ENCODE peak calls at places on chromosomes 7 and 10, in six cellular contexts. Y, N, X, W, D and U are unnamed samples.

GRCh38 chr10:91360434-91360833 is 49.7 kb upstream of the HECTD2 start:
- DNase-seq in D (no peak), Y (no peak), W (no peak), N (no peak), X (no peak), U (no peak)

GRCh38 chr10:8444630-8445029 is 390.1 kb downstream of the GATA3 start:
- DNase-seq in W (no peak), N (no peak), Y (no peak), X (no peak), D (no peak), U (no peak)

GRCh38 chr7:7595451-7595850 is 28.8 kb downstream of the MIOS start:
- DNase-seq in Y (no peak), D (no peak), X (no peak), N (peak), W (no peak), U (peak)

GRCh38 chr10:28892818-28893547 is 215.7 kb downstream of the BAMBI start:
- DNase-seq in X (no peak), N (peak), D (no peak), Y (no peak), W (no peak), U (no peak)

GRCh38 chr10:7085913-7086589 is 324.8 kb downstream of the SFMBT2 start:
- DNase-seq in W (no peak), N (no peak), D (peak), Y (no peak), X (no peak), U (no peak)

GRCh38 chr10:108556176-108556575 is 1367.1 kb downstream of the XPNPEP1 start:
- DNase-seq in N (peak), W (no peak), D (no peak), Y (no peak), X (no peak), U (no peak)

GRCh38 chr7:107622429-107622828 is 38.2 kb upstream of the SLC26A4 start:
- DNase-seq in D (no peak), X (no peak), W (peak), N (peak), Y (no peak), U (peak)

GRCh38 chr7:32204361-32205018 is 134.3 kb upstream of the PDE1C start:
- DNase-seq in X (no peak), W (no peak), D (peak), N (peak), Y (no peak), U (peak)

GRCh38 chr7:41880107-41880506 is 177.2 kb upstream of the INHBA start:
- DNase-seq in D (peak), N (peak), W (no peak), X (no peak), Y (no peak), U (peak)

GRCh38 chr7:78510580-78511188 is 712.1 kb downstream of the PHTF2 start:
- DNase-seq in N (peak), D (peak), Y (no peak), X (no peak), W (peak), U (peak)